ENCODE peak calls at places on chromosomes 5 and 9, in seven cellular contexts. One of them, this sample, is unnamed.

GRCh38 chr5:139314276-139314675 is 20.7 kb downstream of the MATR3 start:
- ATAC-seq in HepG2: no peak
- ATAC-seq in HCT116: no peak
- ATAC-seq in Panc1: no peak
- ATAC-seq in K562: no peak
- ATAC-seq in GM23338: no peak
- ATAC-seq in GM12878: no peak
- ATAC-seq in this sample: no peak

GRCh38 chr9:110148384-110148783 is 59.6 kb downstream of the C9orf152 start:
- ATAC-seq in HepG2: no peak
- ATAC-seq in HCT116: no peak
- ATAC-seq in Panc1: no peak
- ATAC-seq in K562: no peak
- ATAC-seq in GM23338: no peak
- ATAC-seq in GM12878: peak; percentile 73
- ATAC-seq in this sample: no peak

GRCh38 chr5:140926903-140927573 is 939 bp downstream of the PCDHAC1 start:
- ATAC-seq in HepG2: no peak
- ATAC-seq in HCT116: no peak
- ATAC-seq in Panc1: no peak
- ATAC-seq in K562: no peak
- ATAC-seq in GM23338: peak; percentile 49
- ATAC-seq in GM12878: no peak
- ATAC-seq in this sample: peak; percentile 68

GRCh38 chr9:112844771-112845542 is 45.7 kb downstream of the SLC46A2 start:
- ATAC-seq in HepG2: peak; percentile 79
- ATAC-seq in HCT116: peak; percentile 93
- ATAC-seq in Panc1: peak; percentile 86
- ATAC-seq in K562: peak; percentile 96
- ATAC-seq in GM23338: peak; percentile 46
- ATAC-seq in GM12878: peak; percentile 93
- ATAC-seq in this sample: peak; percentile 46

GRCh38 chr9:36144322-36145206 is 8.0 kb downstream of the GLIPR2 start:
- ATAC-seq in HepG2: no peak
- ATAC-seq in HCT116: no peak
- ATAC-seq in Panc1: no peak
- ATAC-seq in K562: no peak
- ATAC-seq in GM23338: no peak
- ATAC-seq in GM12878: no peak
- ATAC-seq in this sample: no peak

GRCh38 chr5:65152131-65152530 is 329.6 kb downstream of the ADAMTS6 start:
- ATAC-seq in HepG2: no peak
- ATAC-seq in HCT116: no peak
- ATAC-seq in Panc1: no peak
- ATAC-seq in K562: no peak
- ATAC-seq in GM23338: no peak
- ATAC-seq in GM12878: no peak
- ATAC-seq in this sample: no peak

GRCh38 chr5:155402927-155403645 is 389.5 kb downstream of the KIF4B start:
- ATAC-seq in HepG2: no peak
- ATAC-seq in HCT116: no peak
- ATAC-seq in Panc1: no peak
- ATAC-seq in K562: no peak
- ATAC-seq in GM23338: no peak
- ATAC-seq in GM12878: no peak
- ATAC-seq in this sample: no peak

GRCh38 chr5:78537821-78538220 is 110.8 kb downstream of the LHFPL2 start:
- ATAC-seq in HepG2: peak; percentile 82
- ATAC-seq in HCT116: peak; percentile 80
- ATAC-seq in Panc1: peak; percentile 82
- ATAC-seq in K562: peak; percentile 90
- ATAC-seq in GM23338: peak; percentile 80
- ATAC-seq in GM12878: peak; percentile 84
- ATAC-seq in this sample: no peak

GRCh38 chr9:101434990-101435389 is 584 bp downstream of the ALDOB start:
- ATAC-seq in HepG2: no peak
- ATAC-seq in HCT116: no peak
- ATAC-seq in Panc1: no peak
- ATAC-seq in K562: no peak
- ATAC-seq in GM23338: no peak
- ATAC-seq in GM12878: peak; percentile 38
- ATAC-seq in this sample: no peak

GRCh38 chr5:130216306-130216705 is 312.0 kb downstream of the CHSY3 start:
- ATAC-seq in HepG2: no peak
- ATAC-seq in HCT116: no peak
- ATAC-seq in Panc1: no peak
- ATAC-seq in K562: no peak
- ATAC-seq in GM23338: no peak
- ATAC-seq in GM12878: no peak
- ATAC-seq in this sample: no peak

GRCh38 chr5:138770291-138770690 is 17.1 kb downstream of the CTNNA1 start:
- ATAC-seq in HepG2: no peak
- ATAC-seq in HCT116: no peak
- ATAC-seq in Panc1: no peak
- ATAC-seq in K562: no peak
- ATAC-seq in GM23338: peak; percentile 37
- ATAC-seq in GM12878: no peak
- ATAC-seq in this sample: no peak

GRCh38 chr9:33172256-33172678 is 5.1 kb upstream of the B4GALT1 start:
- ATAC-seq in HepG2: peak; percentile 57
- ATAC-seq in HCT116: no peak
- ATAC-seq in Panc1: no peak
- ATAC-seq in K562: no peak
- ATAC-seq in GM23338: no peak
- ATAC-seq in GM12878: no peak
- ATAC-seq in this sample: no peak
- TF ChIP-seq POLR2AphosphoS5 in HepG2: no peak
- TF ChIP-seq POLR2AphosphoS5 in HCT116: no peak
- TF ChIP-seq POLR2AphosphoS5 in Panc1: no peak
- TF ChIP-seq POLR2AphosphoS5 in K562: no peak
- TF ChIP-seq POLR2AphosphoS5 in GM23338: no peak
- TF ChIP-seq POLR2AphosphoS5 in GM12878: no peak
- TF ChIP-seq POLR2AphosphoS5 in this sample: no peak

GRCh38 chr5:32158679-32158975 is 15.5 kb downstream of the GOLPH3 start:
- ATAC-seq in HepG2: no peak
- ATAC-seq in HCT116: no peak
- ATAC-seq in Panc1: no peak
- ATAC-seq in K562: no peak
- ATAC-seq in GM23338: no peak
- ATAC-seq in GM12878: no peak
- ATAC-seq in this sample: no peak

GRCh38 chr5:32159328-32160072 is 14.6 kb downstream of the GOLPH3 start:
- ATAC-seq in HepG2: no peak
- ATAC-seq in HCT116: no peak
- ATAC-seq in Panc1: no peak
- ATAC-seq in K562: no peak
- ATAC-seq in GM23338: no peak
- ATAC-seq in GM12878: peak; percentile 50
- ATAC-seq in this sample: no peak

GRCh38 chr5:32155211-32155610 is 18.9 kb downstream of the GOLPH3 start:
- ATAC-seq in HepG2: peak; percentile 73
- ATAC-seq in HCT116: no peak
- ATAC-seq in Panc1: no peak
- ATAC-seq in K562: no peak
- ATAC-seq in GM23338: no peak
- ATAC-seq in GM12878: peak; percentile 6
- ATAC-seq in this sample: no peak

GRCh38 chr5:32156635-32157034 is 17.5 kb downstream of the GOLPH3 start:
- ATAC-seq in HepG2: peak; percentile 9
- ATAC-seq in HCT116: no peak
- ATAC-seq in Panc1: peak; percentile 28
- ATAC-seq in K562: peak; percentile 63
- ATAC-seq in GM23338: peak; percentile 78
- ATAC-seq in GM12878: no peak
- ATAC-seq in this sample: no peak

DNA sequence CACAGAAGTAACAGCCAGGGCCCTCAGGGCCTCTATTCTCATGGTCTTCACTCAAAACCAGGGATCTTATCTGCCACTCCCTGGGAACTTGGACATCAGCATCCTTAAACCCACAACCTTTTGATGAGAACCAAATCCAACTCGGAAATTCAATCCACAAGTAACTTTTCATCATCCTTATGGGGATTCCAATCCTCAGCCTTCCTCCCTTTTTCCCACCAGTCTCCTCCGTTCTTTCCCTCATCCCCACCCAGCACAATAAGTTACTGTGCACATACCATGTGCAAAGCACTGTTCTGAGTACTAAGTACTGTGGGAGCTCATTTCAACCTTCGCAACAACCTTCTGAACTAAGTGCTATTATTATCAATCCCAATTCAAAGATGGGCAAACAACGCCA is 17.0 kb downstream of the GOLPH3 start:
- ATAC-seq in HepG2: no peak
- ATAC-seq in HCT116: no peak
- ATAC-seq in Panc1: no peak
- ATAC-seq in K562: peak; percentile 3
- ATAC-seq in GM23338: no peak
- ATAC-seq in GM12878: no peak
- ATAC-seq in this sample: no peak
- TF ChIP-seq POLR2AphosphoS5 in HepG2: no peak
- TF ChIP-seq POLR2AphosphoS5 in HCT116: no peak
- TF ChIP-seq POLR2AphosphoS5 in Panc1: no peak
- TF ChIP-seq POLR2AphosphoS5 in K562: no peak
- TF ChIP-seq POLR2AphosphoS5 in GM23338: no peak
- TF ChIP-seq POLR2AphosphoS5 in GM12878: no peak
- TF ChIP-seq POLR2AphosphoS5 in this sample: no peak

DNA sequence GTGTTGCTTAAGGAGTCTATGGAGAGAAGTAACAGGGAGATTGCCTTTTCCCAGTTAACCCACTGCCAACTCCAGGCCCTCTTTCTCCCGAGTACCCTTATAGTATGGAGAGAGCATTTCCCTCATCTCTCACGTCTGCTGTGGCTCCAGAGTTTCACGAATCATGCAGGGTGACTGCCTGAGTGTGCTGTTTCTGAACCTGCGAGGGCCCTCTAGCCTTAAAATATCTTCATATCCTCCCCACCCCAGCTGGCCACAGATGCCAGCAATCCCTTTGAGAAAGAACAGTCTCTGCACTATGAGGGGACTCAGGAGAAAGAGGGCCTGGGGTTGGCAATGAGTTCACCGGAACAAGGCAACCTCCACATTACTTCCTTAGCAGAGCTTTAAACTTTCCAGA is 81.5 kb upstream of the ANKH start:
- ATAC-seq in HepG2: no peak
- ATAC-seq in HCT116: no peak
- ATAC-seq in Panc1: no peak
- ATAC-seq in K562: no peak
- ATAC-seq in GM23338: no peak
- ATAC-seq in GM12878: no peak
- ATAC-seq in this sample: no peak
- TF ChIP-seq POLR2AphosphoS5 in HepG2: no peak
- TF ChIP-seq POLR2AphosphoS5 in HCT116: no peak
- TF ChIP-seq POLR2AphosphoS5 in Panc1: no peak
- TF ChIP-seq POLR2AphosphoS5 in K562: no peak
- TF ChIP-seq POLR2AphosphoS5 in GM23338: no peak
- TF ChIP-seq POLR2AphosphoS5 in GM12878: no peak
- TF ChIP-seq POLR2AphosphoS5 in this sample: no peak

GRCh38 chr5:147484708-147485020 is 25.2 kb downstream of the DPYSL3 start:
- ATAC-seq in HepG2: no peak
- ATAC-seq in HCT116: no peak
- ATAC-seq in Panc1: no peak
- ATAC-seq in K562: no peak
- ATAC-seq in GM23338: no peak
- ATAC-seq in GM12878: no peak
- ATAC-seq in this sample: peak; percentile 20

GRCh38 chr5:147482426-147483196 is 27.3 kb downstream of the DPYSL3 start:
- ATAC-seq in HepG2: no peak
- ATAC-seq in HCT116: no peak
- ATAC-seq in Panc1: no peak
- ATAC-seq in K562: no peak
- ATAC-seq in GM23338: no peak
- ATAC-seq in GM12878: peak; percentile 32
- ATAC-seq in this sample: no peak

GRCh38 chr5:147481857-147482256 is 28.0 kb downstream of the DPYSL3 start:
- ATAC-seq in HepG2: no peak
- ATAC-seq in HCT116: no peak
- ATAC-seq in Panc1: no peak
- ATAC-seq in K562: no peak
- ATAC-seq in GM23338: no peak
- ATAC-seq in GM12878: peak; percentile 78
- ATAC-seq in this sample: no peak

GRCh38 chr5:147483961-147484707 is 25.7 kb downstream of the DPYSL3 start:
- ATAC-seq in HepG2: no peak
- ATAC-seq in HCT116: no peak
- ATAC-seq in Panc1: no peak
- ATAC-seq in K562: no peak
- ATAC-seq in GM23338: no peak
- ATAC-seq in GM12878: peak; percentile 7
- ATAC-seq in this sample: peak; percentile 81

DNA sequence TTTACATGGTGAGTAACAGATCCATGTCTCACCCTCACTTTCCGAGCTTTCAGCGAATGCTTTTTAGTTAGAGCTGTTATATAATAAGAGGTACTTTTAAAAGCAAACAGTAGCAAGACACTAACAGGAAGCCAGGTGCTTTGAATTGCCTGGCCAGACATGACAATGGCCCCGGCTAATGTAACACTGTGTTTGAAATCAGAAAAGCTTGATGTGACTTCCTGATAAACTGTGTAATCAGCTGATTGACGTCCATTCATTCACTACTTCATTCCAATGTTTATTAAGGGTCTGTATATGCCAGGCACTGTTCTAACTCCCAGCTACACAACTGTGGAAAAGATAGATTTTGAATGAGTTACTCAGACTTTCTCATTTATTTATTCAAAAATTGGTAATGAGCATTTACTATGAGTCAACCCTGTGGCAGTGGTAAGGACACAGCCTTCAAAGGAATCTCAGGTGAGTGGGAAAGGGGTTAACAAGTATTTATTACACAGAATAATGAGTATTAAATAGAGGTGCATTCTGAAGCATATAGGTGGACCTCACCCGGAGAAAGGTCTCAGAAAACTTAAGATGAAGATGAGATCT is 26.6 kb downstream of the DPYSL3 start:
- ATAC-seq in HepG2: no peak
- ATAC-seq in HCT116: no peak
- ATAC-seq in Panc1: no peak
- ATAC-seq in K562: no peak
- ATAC-seq in GM23338: no peak
- ATAC-seq in GM12878: no peak
- ATAC-seq in this sample: no peak
- TF ChIP-seq POLR2AphosphoS5 in HepG2: no peak
- TF ChIP-seq POLR2AphosphoS5 in HCT116: no peak
- TF ChIP-seq POLR2AphosphoS5 in Panc1: no peak
- TF ChIP-seq POLR2AphosphoS5 in K562: no peak
- TF ChIP-seq POLR2AphosphoS5 in GM23338: no peak
- TF ChIP-seq POLR2AphosphoS5 in GM12878: no peak
- TF ChIP-seq POLR2AphosphoS5 in this sample: no peak

DNA sequence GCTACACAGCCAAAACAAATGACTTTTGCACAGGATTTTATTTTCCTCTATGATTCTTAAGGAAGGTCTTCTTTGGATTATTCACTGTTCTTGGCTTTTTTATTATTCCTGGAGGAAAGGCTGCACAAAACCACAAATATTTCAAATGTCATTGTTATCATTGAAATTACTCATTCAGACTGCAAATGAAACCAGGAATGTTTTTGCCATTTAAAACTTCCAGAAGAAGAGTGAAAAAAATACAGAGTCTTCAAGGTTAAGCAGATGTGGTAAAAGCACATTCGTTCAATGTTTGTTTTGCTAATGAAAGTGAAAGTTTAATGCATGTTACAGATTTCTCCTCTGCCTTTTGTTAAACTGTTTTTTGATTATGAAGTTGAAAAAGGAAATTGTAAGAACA is 238.2 kb downstream of the TLE4 start:
- ATAC-seq in HepG2: no peak
- ATAC-seq in HCT116: no peak
- ATAC-seq in Panc1: no peak
- ATAC-seq in K562: no peak
- ATAC-seq in GM23338: no peak
- ATAC-seq in GM12878: no peak
- ATAC-seq in this sample: no peak
- TF ChIP-seq POLR2AphosphoS5 in HepG2: no peak
- TF ChIP-seq POLR2AphosphoS5 in HCT116: no peak
- TF ChIP-seq POLR2AphosphoS5 in Panc1: no peak
- TF ChIP-seq POLR2AphosphoS5 in K562: no peak
- TF ChIP-seq POLR2AphosphoS5 in GM23338: no peak
- TF ChIP-seq POLR2AphosphoS5 in GM12878: no peak
- TF ChIP-seq POLR2AphosphoS5 in this sample: no peak

This sample was measured in gastroesophageal sphincter.